ENCODE peak calls at places on chromosome 5, in seven cellular contexts. One of them, this sample, is unnamed.

GRCh38 chr5:14615365-14615764 is 33.8 kb downstream of the OTULINL start:
- DNase-seq in globus pallidus: no peak
- DNase-seq in activated T-helper 1 cell treated with Interleukin-2 at 50 U/mL for 16 hours: no peak
- DNase-seq in endothelial cell of umbilical vein: no peak
- DNase-seq in T-helper 17 cell: no peak
- DNase-seq in NCI-H1092 treated with DMSO at 0.1 percent for 48 hours: peak
- DNase-seq in lung microvascular endothelial cell: no peak
- DNase-seq in this sample: no peak

GRCh38 chr5:171495122-171495700 is 75.8 kb downstream of the FGF18 start:
- DNase-seq in globus pallidus: no peak
- DNase-seq in activated T-helper 1 cell treated with Interleukin-2 at 50 U/mL for 16 hours: no peak
- DNase-seq in endothelial cell of umbilical vein: no peak
- DNase-seq in T-helper 17 cell: no peak
- DNase-seq in NCI-H1092 treated with DMSO at 0.1 percent for 48 hours: no peak
- DNase-seq in lung microvascular endothelial cell: no peak
- DNase-seq in this sample: no peak

GRCh38 chr5:168443533-168443932 is 42.7 kb upstream of the RARS1 start:
- DNase-seq in globus pallidus: no peak
- DNase-seq in activated T-helper 1 cell treated with Interleukin-2 at 50 U/mL for 16 hours: no peak
- DNase-seq in endothelial cell of umbilical vein: no peak
- DNase-seq in T-helper 17 cell: no peak
- DNase-seq in NCI-H1092 treated with DMSO at 0.1 percent for 48 hours: no peak
- DNase-seq in lung microvascular endothelial cell: no peak
- DNase-seq in this sample: no peak

GRCh38 chr5:159224471-159224870 is 15.1 kb upstream of the RNF145 start:
- DNase-seq in globus pallidus: no peak
- DNase-seq in activated T-helper 1 cell treated with Interleukin-2 at 50 U/mL for 16 hours: no peak
- DNase-seq in endothelial cell of umbilical vein: no peak
- DNase-seq in T-helper 17 cell: no peak
- DNase-seq in NCI-H1092 treated with DMSO at 0.1 percent for 48 hours: no peak
- DNase-seq in lung microvascular endothelial cell: no peak
- DNase-seq in this sample: no peak

GRCh38 chr5:133229931-133230664 is 178.3 kb downstream of the HSPA4 start:
- DNase-seq in globus pallidus: no peak
- DNase-seq in activated T-helper 1 cell treated with Interleukin-2 at 50 U/mL for 16 hours: no peak
- DNase-seq in endothelial cell of umbilical vein: no peak
- DNase-seq in T-helper 17 cell: no peak
- DNase-seq in NCI-H1092 treated with DMSO at 0.1 percent for 48 hours: no peak
- DNase-seq in lung microvascular endothelial cell: no peak
- DNase-seq in this sample: no peak

GRCh38 chr5:177410575-177410974 is 1.2 kb upstream of the F12 start:
- DNase-seq in globus pallidus: no peak
- DNase-seq in activated T-helper 1 cell treated with Interleukin-2 at 50 U/mL for 16 hours: no peak
- DNase-seq in endothelial cell of umbilical vein: no peak
- DNase-seq in T-helper 17 cell: no peak
- DNase-seq in NCI-H1092 treated with DMSO at 0.1 percent for 48 hours: no peak
- DNase-seq in lung microvascular endothelial cell: no peak
- DNase-seq in this sample: no peak

GRCh38 chr5:61182449-61182848 is 20.2 kb upstream of the SMIM15 start:
- DNase-seq in globus pallidus: no peak
- DNase-seq in activated T-helper 1 cell treated with Interleukin-2 at 50 U/mL for 16 hours: no peak
- DNase-seq in endothelial cell of umbilical vein: peak
- DNase-seq in T-helper 17 cell: no peak
- DNase-seq in NCI-H1092 treated with DMSO at 0.1 percent for 48 hours: no peak
- DNase-seq in lung microvascular endothelial cell: peak
- DNase-seq in this sample: peak

GRCh38 chr5:5343581-5343980 is 78.9 kb upstream of the ICE1 start:
- DNase-seq in globus pallidus: no peak
- DNase-seq in activated T-helper 1 cell treated with Interleukin-2 at 50 U/mL for 16 hours: no peak
- DNase-seq in endothelial cell of umbilical vein: no peak
- DNase-seq in T-helper 17 cell: no peak
- DNase-seq in NCI-H1092 treated with DMSO at 0.1 percent for 48 hours: no peak
- DNase-seq in lung microvascular endothelial cell: no peak
- DNase-seq in this sample: no peak

GRCh38 chr5:135553688-135554462 is 18.1 kb upstream of the NEUROG1 start:
- DNase-seq in globus pallidus: no peak
- DNase-seq in activated T-helper 1 cell treated with Interleukin-2 at 50 U/mL for 16 hours: no peak
- DNase-seq in endothelial cell of umbilical vein: no peak
- DNase-seq in T-helper 17 cell: no peak
- DNase-seq in NCI-H1092 treated with DMSO at 0.1 percent for 48 hours: no peak
- DNase-seq in lung microvascular endothelial cell: no peak
- DNase-seq in this sample: no peak

GRCh38 chr5:159605585-159605984 is 275.3 kb upstream of the IL12B start:
- DNase-seq in globus pallidus: no peak
- DNase-seq in activated T-helper 1 cell treated with Interleukin-2 at 50 U/mL for 16 hours: no peak
- DNase-seq in endothelial cell of umbilical vein: no peak
- DNase-seq in T-helper 17 cell: no peak
- DNase-seq in NCI-H1092 treated with DMSO at 0.1 percent for 48 hours: no peak
- DNase-seq in lung microvascular endothelial cell: no peak
- DNase-seq in this sample: no peak

GRCh38 chr5:154368041-154368800 is 77.6 kb upstream of the SAP30L start:
- DNase-seq in globus pallidus: no peak
- DNase-seq in activated T-helper 1 cell treated with Interleukin-2 at 50 U/mL for 16 hours: no peak
- DNase-seq in endothelial cell of umbilical vein: peak
- DNase-seq in T-helper 17 cell: no peak
- DNase-seq in NCI-H1092 treated with DMSO at 0.1 percent for 48 hours: no peak
- DNase-seq in lung microvascular endothelial cell: peak
- DNase-seq in this sample: peak

GRCh38 chr5:179166886-179167841 is 107.0 kb downstream of the ZNF354C start:
- DNase-seq in globus pallidus: peak
- DNase-seq in activated T-helper 1 cell treated with Interleukin-2 at 50 U/mL for 16 hours: peak
- DNase-seq in endothelial cell of umbilical vein: no peak
- DNase-seq in T-helper 17 cell: peak
- DNase-seq in NCI-H1092 treated with DMSO at 0.1 percent for 48 hours: peak
- DNase-seq in lung microvascular endothelial cell: peak
- DNase-seq in this sample: peak

GRCh38 chr5:150035139-150035893 is 34.8 kb downstream of the HMGXB3 start:
- DNase-seq in globus pallidus: no peak
- DNase-seq in activated T-helper 1 cell treated with Interleukin-2 at 50 U/mL for 16 hours: no peak
- DNase-seq in endothelial cell of umbilical vein: no peak
- DNase-seq in T-helper 17 cell: no peak
- DNase-seq in NCI-H1092 treated with DMSO at 0.1 percent for 48 hours: no peak
- DNase-seq in lung microvascular endothelial cell: no peak
- DNase-seq in this sample: no peak

GRCh38 chr5:51495672-51496071 is 112.4 kb downstream of the ISL1 start:
- DNase-seq in globus pallidus: no peak
- DNase-seq in activated T-helper 1 cell treated with Interleukin-2 at 50 U/mL for 16 hours: no peak
- DNase-seq in endothelial cell of umbilical vein: peak
- DNase-seq in T-helper 17 cell: no peak
- DNase-seq in NCI-H1092 treated with DMSO at 0.1 percent for 48 hours: no peak
- DNase-seq in lung microvascular endothelial cell: no peak
- DNase-seq in this sample: no peak

GRCh38 chr5:169873642-169874041 is 106.7 kb downstream of the INSYN2B start:
- DNase-seq in globus pallidus: peak
- DNase-seq in activated T-helper 1 cell treated with Interleukin-2 at 50 U/mL for 16 hours: no peak
- DNase-seq in endothelial cell of umbilical vein: no peak
- DNase-seq in T-helper 17 cell: no peak
- DNase-seq in NCI-H1092 treated with DMSO at 0.1 percent for 48 hours: no peak
- DNase-seq in lung microvascular endothelial cell: no peak
- DNase-seq in this sample: no peak

GRCh38 chr5:144467795-144468194 is 297.1 kb downstream of the KCTD16 start:
- DNase-seq in globus pallidus: peak
- DNase-seq in activated T-helper 1 cell treated with Interleukin-2 at 50 U/mL for 16 hours: no peak
- DNase-seq in endothelial cell of umbilical vein: peak
- DNase-seq in T-helper 17 cell: no peak
- DNase-seq in NCI-H1092 treated with DMSO at 0.1 percent for 48 hours: peak
- DNase-seq in lung microvascular endothelial cell: peak
- DNase-seq in this sample: peak

GRCh38 chr5:128084228-128085167 is 932 bp downstream of the SLC12A2 start:
- DNase-seq in globus pallidus: peak
- DNase-seq in activated T-helper 1 cell treated with Interleukin-2 at 50 U/mL for 16 hours: peak
- DNase-seq in endothelial cell of umbilical vein: peak
- DNase-seq in T-helper 17 cell: peak
- DNase-seq in NCI-H1092 treated with DMSO at 0.1 percent for 48 hours: peak
- DNase-seq in lung microvascular endothelial cell: peak
- DNase-seq in this sample: peak

GRCh38 chr5:150146862-150147579 is 8.6 kb downstream of the PDGFRB start:
- DNase-seq in globus pallidus: peak
- DNase-seq in activated T-helper 1 cell treated with Interleukin-2 at 50 U/mL for 16 hours: no peak
- DNase-seq in endothelial cell of umbilical vein: no peak
- DNase-seq in T-helper 17 cell: no peak
- DNase-seq in NCI-H1092 treated with DMSO at 0.1 percent for 48 hours: no peak
- DNase-seq in lung microvascular endothelial cell: no peak
- DNase-seq in this sample: no peak

GRCh38 chr5:134051305-134051704 is 46.5 kb upstream of the VDAC1 start:
- DNase-seq in globus pallidus: no peak
- DNase-seq in activated T-helper 1 cell treated with Interleukin-2 at 50 U/mL for 16 hours: no peak
- DNase-seq in endothelial cell of umbilical vein: no peak
- DNase-seq in T-helper 17 cell: no peak
- DNase-seq in NCI-H1092 treated with DMSO at 0.1 percent for 48 hours: no peak
- DNase-seq in lung microvascular endothelial cell: no peak
- DNase-seq in this sample: no peak

GRCh38 chr5:171852255-171852681 is 66.7 kb downstream of the SMIM23 start:
- DNase-seq in globus pallidus: no peak
- DNase-seq in activated T-helper 1 cell treated with Interleukin-2 at 50 U/mL for 16 hours: no peak
- DNase-seq in endothelial cell of umbilical vein: no peak
- DNase-seq in T-helper 17 cell: no peak
- DNase-seq in NCI-H1092 treated with DMSO at 0.1 percent for 48 hours: no peak
- DNase-seq in lung microvascular endothelial cell: no peak
- DNase-seq in this sample: no peak

GRCh38 chr5:35369965-35370790 is 139.9 kb upstream of the PRLR start:
- DNase-seq in globus pallidus: no peak
- DNase-seq in activated T-helper 1 cell treated with Interleukin-2 at 50 U/mL for 16 hours: no peak
- DNase-seq in endothelial cell of umbilical vein: no peak
- DNase-seq in T-helper 17 cell: no peak
- DNase-seq in NCI-H1092 treated with DMSO at 0.1 percent for 48 hours: no peak
- DNase-seq in lung microvascular endothelial cell: no peak
- DNase-seq in this sample: no peak

GRCh38 chr5:173707392-173707791 is 90.9 kb upstream of the BOD1 start:
- DNase-seq in globus pallidus: peak
- DNase-seq in activated T-helper 1 cell treated with Interleukin-2 at 50 U/mL for 16 hours: no peak
- DNase-seq in endothelial cell of umbilical vein: no peak
- DNase-seq in T-helper 17 cell: no peak
- DNase-seq in NCI-H1092 treated with DMSO at 0.1 percent for 48 hours: no peak
- DNase-seq in lung microvascular endothelial cell: no peak
- DNase-seq in this sample: no peak

GRCh38 chr5:180259260-180259611 is 32.6 kb downstream of the MAPK9 start:
- DNase-seq in globus pallidus: no peak
- DNase-seq in activated T-helper 1 cell treated with Interleukin-2 at 50 U/mL for 16 hours: no peak
- DNase-seq in endothelial cell of umbilical vein: no peak
- DNase-seq in T-helper 17 cell: no peak
- DNase-seq in NCI-H1092 treated with DMSO at 0.1 percent for 48 hours: no peak
- DNase-seq in lung microvascular endothelial cell: no peak
- DNase-seq in this sample: no peak

GRCh38 chr5:14213253-14213652 is 70.1 kb downstream of the TRIO start:
- DNase-seq in globus pallidus: no peak
- DNase-seq in activated T-helper 1 cell treated with Interleukin-2 at 50 U/mL for 16 hours: no peak
- DNase-seq in endothelial cell of umbilical vein: no peak
- DNase-seq in T-helper 17 cell: no peak
- DNase-seq in NCI-H1092 treated with DMSO at 0.1 percent for 48 hours: no peak
- DNase-seq in lung microvascular endothelial cell: no peak
- DNase-seq in this sample: no peak

GRCh38 chr5:73957397-73958001 is 331.5 kb downstream of the ARHGEF28 start:
- DNase-seq in globus pallidus: no peak
- DNase-seq in activated T-helper 1 cell treated with Interleukin-2 at 50 U/mL for 16 hours: no peak
- DNase-seq in endothelial cell of umbilical vein: no peak
- DNase-seq in T-helper 17 cell: no peak
- DNase-seq in NCI-H1092 treated with DMSO at 0.1 percent for 48 hours: no peak
- DNase-seq in lung microvascular endothelial cell: peak
- DNase-seq in this sample: no peak

GRCh38 chr5:58012103-58012502 is 447.8 kb downstream of the PLK2 start:
- DNase-seq in globus pallidus: no peak
- DNase-seq in activated T-helper 1 cell treated with Interleukin-2 at 50 U/mL for 16 hours: no peak
- DNase-seq in endothelial cell of umbilical vein: peak
- DNase-seq in T-helper 17 cell: no peak
- DNase-seq in NCI-H1092 treated with DMSO at 0.1 percent for 48 hours: no peak
- DNase-seq in lung microvascular endothelial cell: no peak
- DNase-seq in this sample: peak

GRCh38 chr5:36719266-36719665 is 112.9 kb downstream of the SLC1A3 start:
- DNase-seq in globus pallidus: no peak
- DNase-seq in activated T-helper 1 cell treated with Interleukin-2 at 50 U/mL for 16 hours: no peak
- DNase-seq in endothelial cell of umbilical vein: no peak
- DNase-seq in T-helper 17 cell: no peak
- DNase-seq in NCI-H1092 treated with DMSO at 0.1 percent for 48 hours: no peak
- DNase-seq in lung microvascular endothelial cell: no peak
- DNase-seq in this sample: no peak

GRCh38 chr5:170885779-170886178 is 24.0 kb downstream of the RANBP17 start:
- DNase-seq in globus pallidus: no peak
- DNase-seq in activated T-helper 1 cell treated with Interleukin-2 at 50 U/mL for 16 hours: no peak
- DNase-seq in endothelial cell of umbilical vein: peak
- DNase-seq in T-helper 17 cell: no peak
- DNase-seq in NCI-H1092 treated with DMSO at 0.1 percent for 48 hours: no peak
- DNase-seq in lung microvascular endothelial cell: peak
- DNase-seq in this sample: peak

GRCh38 chr5:37248387-37248969 is 698 bp downstream of the CPLANE1 start:
- DNase-seq in globus pallidus: peak
- DNase-seq in activated T-helper 1 cell treated with Interleukin-2 at 50 U/mL for 16 hours: no peak
- DNase-seq in endothelial cell of umbilical vein: no peak
- DNase-seq in T-helper 17 cell: no peak
- DNase-seq in NCI-H1092 treated with DMSO at 0.1 percent for 48 hours: no peak
- DNase-seq in lung microvascular endothelial cell: peak
- DNase-seq in this sample: peak